ENCODE peak calls at places on chromosome 7, in six cellular contexts. S, I, H, J, A and Y are unnamed samples.

GRCh38 chr7:80225361-80225760 is 90.7 kb downstream of the GNAI1 start:
- DNase-seq in S (no peak), I (peak), H (no peak), J (no peak), A (no peak), Y (no peak)

GRCh38 chr7:98922392-98923107 is 44.2 kb downstream of the TRRAP start:
- DNase-seq in S (peak), I (peak), H (no peak), J (no peak), A (no peak), Y (no peak)

GRCh38 chr7:35253680-35254495 is at the start of gene TBX20:
- DNase-seq in S (peak), I (peak), H (no peak), J (peak), A (peak), Y (no peak)

GRCh38 chr7:72793791-72794190 is 34.2 kb downstream of the TYW1B start:
- DNase-seq in S (no peak), I (no peak), H (no peak), J (no peak), A (no peak), Y (no peak)

GRCh38 chr7:70060298-70061068 is 462.2 kb downstream of the AUTS2 start:
- DNase-seq in S (no peak), I (no peak), H (no peak), J (no peak), A (no peak), Y (no peak)

GRCh38 chr7:47346378-47346914 is 235.5 kb downstream of the TNS3 start:
- DNase-seq in S (no peak), I (no peak), H (no peak), J (no peak), A (no peak), Y (no peak)

GRCh38 chr7:151384352-151384697 is 25.5 kb downstream of the WDR86 start:
- DNase-seq in S (no peak), I (no peak), H (no peak), J (no peak), A (no peak), Y (peak)

GRCh38 chr7:151630349-151630748 is 110.7 kb upstream of the RHEB start:
- DNase-seq in S (no peak), I (no peak), H (no peak), J (no peak), A (no peak), Y (no peak)

GRCh38 chr7:41732279-41733062 is 29.6 kb upstream of the INHBA start:
- DNase-seq in S (peak), I (peak), H (no peak), J (no peak), A (no peak), Y (no peak)

GRCh38 chr7:26155531-26156375 is 3.8 kb downstream of the NFE2L3 start:
- DNase-seq in S (peak), I (peak), H (peak), J (no peak), A (no peak), Y (no peak)

GRCh38 chr7:156999611-157000046 is 10.8 kb downstream of the MNX1 start:
- DNase-seq in S (no peak), I (no peak), H (no peak), J (no peak), A (no peak), Y (no peak)

GRCh38 chr7:4734587-4735365 is 40.6 kb upstream of the AP5Z1 start:
- DNase-seq in S (no peak), I (no peak), H (no peak), J (no peak), A (no peak), Y (no peak)

GRCh38 chr7:2668401-2668800 is 19.6 kb upstream of the AMZ1 start:
- DNase-seq in S (no peak), I (peak), H (peak), J (no peak), A (no peak), Y (no peak)

GRCh38 chr7:32336726-32337125 is 153.5 kb downstream of the LSM5 start:
- DNase-seq in S (no peak), I (peak), H (peak), J (no peak), A (no peak), Y (no peak)

GRCh38 chr7:94274828-94275227 is 119.9 kb upstream of the COL1A2 start:
- DNase-seq in S (peak), I (no peak), H (no peak), J (no peak), A (no peak), Y (no peak)

GRCh38 chr7:139043823-139044812 is 8.3 kb upstream of the ZC3HAV1L start:
- DNase-seq in S (peak), I (no peak), H (no peak), J (no peak), A (peak), Y (no peak)

GRCh38 chr7:44965441-44965903 is 13.3 kb downstream of the MYO1G start:
- DNase-seq in S (no peak), I (no peak), H (no peak), J (no peak), A (no peak), Y (no peak)

GRCh38 chr7:137081276-137081675 is 212.8 kb downstream of the CHRM2 start:
- DNase-seq in S (no peak), I (no peak), H (no peak), J (no peak), A (no peak), Y (no peak)

GRCh38 chr7:109763611-109764010 is 1193.9 kb downstream of the DNAJB9 start:
- DNase-seq in S (peak), I (peak), H (no peak), J (no peak), A (no peak), Y (no peak)

GRCh38 chr7:18495412-18496335 is at the start of gene HDAC9:
- DNase-seq in S (peak), I (peak), H (no peak), J (peak), A (peak), Y (no peak)

GRCh38 chr7:149785983-149786382 is 12.6 kb upstream of the ZNF467 start:
- DNase-seq in S (no peak), I (no peak), H (no peak), J (no peak), A (no peak), Y (no peak)

GRCh38 chr7:151057038-151057736 is 510 bp downstream of the CDK5 start:
- DNase-seq in S (no peak), I (no peak), H (peak), J (peak), A (no peak), Y (peak)

GRCh38 chr7:16702433-16702832 is 51.1 kb upstream of the TSPAN13 start:
- DNase-seq in S (no peak), I (no peak), H (no peak), J (no peak), A (no peak), Y (no peak)

GRCh38 chr7:148191391-148192076 is 399.0 kb upstream of the C7orf33 start:
- DNase-seq in S (peak), I (no peak), H (no peak), J (no peak), A (no peak), Y (no peak)

GRCh38 chr7:66535414-66536329 is 93.0 kb upstream of the KCTD7 start:
- DNase-seq in S (peak), I (no peak), H (no peak), J (no peak), A (no peak), Y (no peak)

GRCh38 chr7:81439591-81439990 is 330.3 kb downstream of the HGF start:
- DNase-seq in S (peak), I (no peak), H (no peak), J (no peak), A (no peak), Y (no peak)

GRCh38 chr7:25964483-25964961 is 187.5 kb upstream of the NFE2L3 start:
- DNase-seq in S (no peak), I (no peak), H (no peak), J (no peak), A (no peak), Y (no peak)